ENCODE peak calls at places on chromosome 22, in nine cellular contexts. H is suprapubic skin, C is kidney epithelial cell, W is fibroblast of lung, S is MCF 10A, I is B cell, B is kidney, K is DND-41, D is chondrocyte. P is an unnamed sample.

GRCh38 chr22:35558719-35559118 is 18.1 kb downstream of the RASD2 start:
- DNase-seq in H (no peak), C (no peak), W (no peak), S (no peak), I (no peak), B (no peak), K (no peak), D (no peak), P (no peak)

GRCh38 chr22:44412136-44412731 is 85.8 kb downstream of the RTL6 start:
- DNase-seq in H (peak; percentile 47), C (no peak), W (no peak), S (no peak), I (no peak), B (peak; percentile 58), K (no peak), D (no peak), P (no peak)

GRCh38 chr22:37418627-37419369 is 8.5 kb downstream of the ELFN2 start:
- DNase-seq in H (no peak), C (no peak), W (no peak), S (no peak), I (no peak), B (peak; percentile 67), K (no peak), D (no peak), P (no peak)

GRCh38 chr22:46583571-46583970 is 36.6 kb upstream of the GRAMD4 start:
- DNase-seq in H (peak; percentile 52), C (no peak), W (no peak), S (no peak), I (no peak), B (peak; percentile 46), K (no peak), D (peak; percentile 59), P (no peak)

GRCh38 chr22:50105529-50106100 is 15.8 kb downstream of the MOV10L1 start:
- DNase-seq in H (no peak), C (no peak), W (peak; percentile 61), S (no peak), I (no peak), B (no peak), K (no peak), D (peak; percentile 15), P (peak; percentile 71)

GRCh38 chr22:49943405-49943765 is 17.2 kb upstream of the PIM3 start:
- DNase-seq in H (no peak), C (no peak), W (no peak), S (no peak), I (no peak), B (no peak), K (no peak), D (no peak), P (no peak)

GRCh38 chr22:23613193-23613973 is 18.7 kb downstream of the DRICH1 start:
- DNase-seq in H (no peak), C (no peak), W (no peak), S (no peak), I (no peak), B (no peak), K (no peak), D (no peak), P (no peak)

GRCh38 chr22:46754110-46754799 is 8.2 kb upstream of the TBC1D22A start:
- DNase-seq in H (peak; percentile 97), C (peak; percentile 89), W (peak; percentile 93), S (peak; percentile 96), I (no peak), B (peak; percentile 98), K (no peak), D (no peak), P (no peak)

GRCh38 chr22:19719055-19719482 is 4.3 kb upstream of the GP1BB start:
- DNase-seq in H (no peak), C (no peak), W (no peak), S (no peak), I (no peak), B (no peak), K (no peak), D (no peak), P (no peak)

GRCh38 chr22:46043816-46044717 is 67.1 kb upstream of the WNT7B start:
- DNase-seq in H (peak; percentile 78), C (no peak), W (no peak), S (peak; percentile 64), I (no peak), B (peak; percentile 84), K (peak; percentile 54), D (peak; percentile 86), P (no peak)

GRCh38 chr22:49153921-49154320 is 673.8 kb downstream of the BRD1 start:
- DNase-seq in H (no peak), C (no peak), W (no peak), S (no peak), I (peak; percentile 17), B (peak; percentile 44), K (no peak), D (no peak), P (no peak)

GRCh38 chr22:49936973-49937757 is 18.7 kb downstream of the CRELD2 start:
- DNase-seq in H (no peak), C (no peak), W (no peak), S (no peak), I (no peak), B (no peak), K (no peak), D (no peak), P (no peak)

GRCh38 chr22:25081409-25081824 is 118.2 kb upstream of the CRYBB3 start:
- DNase-seq in H (no peak), C (no peak), W (peak; percentile 14), S (peak; percentile 51), I (no peak), B (no peak), K (peak; percentile 44), D (no peak), P (peak; percentile 75)

GRCh38 chr22:35131423-35132050 is 65.6 kb downstream of the ISX start:
- DNase-seq in H (no peak), C (no peak), W (no peak), S (no peak), I (no peak), B (no peak), K (no peak), D (no peak), P (no peak)

GRCh38 chr22:47748887-47749286 is 986.4 kb downstream of the TBC1D22A start:
- DNase-seq in H (no peak), C (no peak), W (no peak), S (no peak), I (no peak), B (no peak), K (no peak), D (no peak), P (no peak)

GRCh38 chr22:41197046-41197807 is 7.9 kb upstream of the L3MBTL2 start:
- DNase-seq in H (peak; percentile 89), C (no peak), W (peak; percentile 32), S (peak; percentile 74), I (peak; percentile 82), B (peak; percentile 93), K (peak; percentile 86), D (peak; percentile 93), P (peak; percentile 93)

GRCh38 chr22:48223488-48224190 is 1461.2 kb downstream of the TBC1D22A start:
- DNase-seq in H (no peak), C (no peak), W (no peak), S (no peak), I (no peak), B (no peak), K (no peak), D (no peak), P (no peak)

GRCh38 chr22:45946805-45947600 is 30.0 kb downstream of the WNT7B start:
- DNase-seq in H (no peak), C (no peak), W (no peak), S (no peak), I (no peak), B (no peak), K (no peak), D (no peak), P (no peak)

GRCh38 chr22:49367016-49367697 is 460.5 kb downstream of the BRD1 start:
- DNase-seq in H (peak; percentile 31), C (no peak), W (no peak), S (no peak), I (no peak), B (peak; percentile 35), K (no peak), D (no peak), P (no peak)

GRCh38 chr22:24186892-24187670 is 5.8 kb downstream of the SUSD2 start:
- DNase-seq in H (no peak), C (no peak), W (no peak), S (no peak), I (no peak), B (peak; percentile 69), K (no peak), D (peak; percentile 87), P (no peak)

GRCh38 chr22:36409911-36410756 is 22.4 kb upstream of the MYH9 start:
- DNase-seq in H (peak; percentile 84), C (peak; percentile 95), W (peak; percentile 50), S (peak; percentile 97), I (peak; percentile 83), B (peak; percentile 98), K (no peak), D (no peak), P (peak; percentile 64)

GRCh38 chr22:29520851-29521250 is 32.7 kb downstream of the THOC5 start:
- DNase-seq in H (no peak), C (no peak), W (peak; percentile 21), S (no peak), I (no peak), B (no peak), K (no peak), D (no peak), P (no peak)

DNA sequence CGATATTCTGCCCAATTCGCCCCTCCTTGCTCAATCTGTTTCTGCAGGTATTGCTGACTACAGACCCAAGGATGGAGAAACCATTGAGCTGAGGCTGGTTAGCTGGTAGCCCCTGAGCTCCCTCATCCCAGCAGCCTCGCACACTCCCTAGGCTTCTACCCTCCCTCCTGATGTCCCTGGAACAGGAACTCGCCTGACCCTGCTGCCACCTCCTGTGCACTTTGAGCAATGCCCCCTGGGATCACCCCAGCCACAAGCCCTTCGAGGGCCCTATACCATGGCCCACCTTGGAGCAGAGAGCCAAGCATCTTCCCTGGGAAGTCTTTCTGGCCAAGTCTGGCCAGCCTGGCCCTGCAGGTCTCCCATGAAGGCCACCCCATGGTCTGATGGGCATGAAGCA is 9.2 kb upstream of the SLC35E4 start:
- DNase-seq in H (no peak), C (no peak), W (no peak), S (no peak), I (no peak), B (no peak), K (no peak), D (no peak), P (no peak)
- TF ChIP-seq CTCF in H (no peak), C (no peak), W (no peak), S (no peak), I (no peak), B (no peak), K (no peak), D (no peak), P (no peak)

GRCh38 chr22:38923463-38924196 is 33.8 kb upstream of the APOBEC3A start:
- DNase-seq in H (peak; percentile 81), C (peak; percentile 53), W (peak; percentile 91), S (peak; percentile 62), I (no peak), B (peak; percentile 92), K (no peak), D (no peak), P (no peak)
- TF ChIP-seq CTCF in H (peak; percentile 36), C (peak; percentile 27), W (no peak), S (no peak), I (no peak), B (peak; percentile 10), K (no peak), D (peak; percentile 35), P (no peak)

GRCh38 chr22:33579448-33580093 is 340.7 kb downstream of the LARGE1 start:
- DNase-seq in H (no peak), C (no peak), W (peak; percentile 45), S (peak; percentile 9), I (peak; percentile 63), B (peak; percentile 74), K (peak; percentile 47), D (no peak), P (peak; percentile 52)
- TF ChIP-seq CTCF in H (peak; percentile 63), C (peak; percentile 92), W (peak; percentile 95), S (peak; percentile 83), I (peak; percentile 98), B (peak; percentile 94), K (peak; percentile 93), D (peak; percentile 89), P (peak; percentile 92)

GRCh38 chr22:27937453-27937852 is 18.4 kb upstream of the PITPNB start:
- DNase-seq in H (no peak), C (no peak), W (no peak), S (no peak), I (no peak), B (no peak), K (no peak), D (no peak), P (no peak)
- TF ChIP-seq CTCF in H (no peak), C (peak; percentile 13), W (no peak), S (no peak), I (no peak), B (no peak), K (no peak), D (peak; percentile 41), P (peak; percentile 9)

P was measured in GM13977.